ENCODE peak calls at places on chromosomes 3 and 15, in four cellular contexts. L, U, B and H are unnamed samples.

GRCh38 chr3:102099913-102100312 is 250.6 kb downstream of the NFKBIZ start:
- DNase-seq in U (no peak), B (no peak), L (no peak), H (no peak)

GRCh38 chr3:105085506-105085905 is 281.2 kb upstream of the ALCAM start:
- DNase-seq in U (no peak), L (no peak), B (no peak), H (no peak)

GRCh38 chr15:59918994-59919951 is 84.8 kb upstream of the FOXB1 start:
- DNase-seq in B (no peak), L (no peak), U (no peak), H (peak)

GRCh38 chr3:177597325-177598109 is 400.2 kb upstream of the TBL1XR1 start:
- DNase-seq in L (no peak), U (no peak), B (peak), H (peak)

GRCh38 chr15:97868964-97869363 is 91.5 kb upstream of the ARRDC4 start:
- DNase-seq in L (no peak), B (no peak), U (no peak), H (no peak)

GRCh38 chr3:3237979-3238378 is 58.5 kb upstream of the CRBN start:
- DNase-seq in L (no peak), B (no peak), U (no peak), H (no peak)

GRCh38 chr15:101267320-101268104 is 9.8 kb downstream of the SELENOS start:
- DNase-seq in B (peak), U (peak), L (no peak), H (no peak)

GRCh38 chr3:183149915-183150825 is 12.4 kb downstream of the LAMP3 start:
- DNase-seq in U (no peak), L (peak), B (no peak), H (no peak)

GRCh38 chr15:98754283-98755022 is 106.1 kb downstream of the IGF1R start:
- DNase-seq in B (no peak), U (no peak), L (no peak), H (no peak)

GRCh38 chr15:61910839-61911369 is 149.3 kb downstream of the VPS13C start:
- DNase-seq in B (no peak), U (no peak), L (no peak), H (no peak)

GRCh38 chr3:185508330-185508729 is 9.5 kb upstream of the TMEM41A start:
- DNase-seq in U (no peak), L (no peak), B (no peak), H (no peak)

GRCh38 chr3:160678447-160678846 is 1.5 kb downstream of the ARL14 start:
- DNase-seq in U (peak), L (no peak), B (no peak), H (no peak)

GRCh38 chr3:146274833-146275232 is 23.9 kb upstream of the PLSCR4 start:
- DNase-seq in B (no peak), L (no peak), U (no peak), H (no peak)

GRCh38 chr3:157542711-157543485 is 39.7 kb upstream of the VEPH1 start:
- DNase-seq in B (peak), L (no peak), U (peak), H (no peak)

GRCh38 chr15:99717129-99718024 is 15.9 kb downstream of the LYSMD4 start:
- DNase-seq in U (no peak), B (no peak), L (no peak), H (peak)

GRCh38 chr3:5787863-5788488 is 600.5 kb downstream of the EDEM1 start:
- DNase-seq in U (peak), L (peak), B (no peak), H (no peak)

GRCh38 chr3:3027976-3028567 is 82.1 kb downstream of the IL5RA start:
- DNase-seq in L (no peak), B (no peak), U (no peak), H (peak)

GRCh38 chr15:29268706-29269484 is 727 bp downstream of the NSMCE3 start:
- DNase-seq in L (no peak), U (no peak), B (peak), H (peak)

GRCh38 chr15:89364341-89364740 is 29.7 kb upstream of the POLG start:
- DNase-seq in U (no peak), L (peak), B (no peak), H (no peak)

GRCh38 chr3:10983219-10983916 is 9.2 kb upstream of the SLC6A1 start:
- DNase-seq in B (no peak), U (peak), L (no peak), H (peak)

GRCh38 chr3:197154-197855 is 742 bp downstream of the CHL1 start:
- DNase-seq in B (peak), U (peak), L (no peak), H (peak)

GRCh38 chr3:123759311-123759710 is 124.8 kb downstream of the MYLK start:
- DNase-seq in B (no peak), L (no peak), U (no peak), H (no peak)

GRCh38 chr3:130963878-130964277 is 62.7 kb downstream of the ASTE1 start:
- DNase-seq in U (no peak), B (no peak), L (peak), H (no peak)

GRCh38 chr3:140432176-140432753 is 245.6 kb upstream of the TRIM42 start:
- DNase-seq in B (no peak), L (no peak), U (no peak), H (no peak)

GRCh38 chr3:54891540-54891897 is 36.3 kb downstream of the LRTM1 start:
- DNase-seq in B (peak), U (peak), L (no peak), H (no peak)

GRCh38 chr3:140711043-140711718 is 33.3 kb downstream of the TRIM42 start:
- DNase-seq in B (no peak), L (no peak), U (no peak), H (no peak)

GRCh38 chr3:53346514-53346913 is 829 bp downstream of the DCP1A start:
- DNase-seq in U (no peak), L (no peak), B (no peak), H (no peak)

GRCh38 chr15:31435256-31435781 is 108.7 kb downstream of the KLF13 start:
- DNase-seq in B (peak), U (peak), L (peak), H (peak)

GRCh38 chr3:106167728-106168127 is 298.9 kb upstream of the CBLB start:
- DNase-seq in L (no peak), B (no peak), U (no peak), H (no peak)

GRCh38 chr15:88912500-88912921 is 668 bp downstream of the MFGE8 start:
- DNase-seq in B (peak), U (no peak), L (no peak), H (no peak)

GRCh38 chr3:49668414-49668797 is 5.7 kb upstream of the APEH start:
- DNase-seq in L (no peak), U (no peak), B (no peak), H (no peak)
- TF ChIP-seq CTCF in L (no peak), U (no peak), B (no peak), H (no peak)

DNA sequence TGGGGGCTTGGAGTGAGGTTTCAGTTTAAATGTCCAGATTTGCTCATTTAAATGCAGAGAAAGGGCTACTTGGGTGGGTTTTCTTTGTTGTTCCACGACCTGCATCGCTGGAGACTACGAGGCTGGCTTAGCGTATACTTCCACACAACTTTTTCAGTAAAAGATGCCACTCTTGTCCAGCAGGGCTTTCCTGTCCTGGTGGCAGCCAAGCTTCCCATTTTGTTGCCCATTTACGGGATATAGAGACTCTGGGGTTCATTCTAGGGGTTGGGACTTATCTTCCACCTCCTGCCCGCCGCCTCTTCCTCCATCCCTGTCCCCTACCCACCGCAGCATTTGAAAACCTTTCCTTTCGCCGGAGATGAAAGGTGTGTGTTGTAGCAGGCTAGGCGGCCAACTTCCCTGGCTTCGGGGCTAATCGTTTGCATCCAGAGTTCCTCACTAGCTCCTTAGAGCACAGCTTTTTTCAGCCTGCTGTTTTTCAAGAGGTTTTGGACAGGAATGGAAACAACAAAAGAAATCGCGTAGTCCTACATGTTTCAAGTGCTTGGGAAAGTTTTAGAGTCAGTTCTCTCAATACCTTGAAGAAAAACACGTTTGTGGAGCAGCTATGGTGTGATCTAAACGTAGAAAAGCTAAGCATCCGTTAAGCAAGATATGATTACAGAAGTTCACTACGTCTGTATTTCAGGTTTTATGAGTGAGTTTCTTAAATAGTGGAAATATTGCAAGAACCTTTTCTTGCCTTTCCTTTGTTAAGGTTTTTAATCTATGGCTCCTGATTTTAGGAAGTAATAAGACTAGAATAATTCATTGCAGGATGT is 843 bp downstream of the CHRNA5 start:
- DNase-seq in L (no peak), U (no peak), B (no peak), H (peak)
- TF ChIP-seq CTCF in L (no peak), U (no peak), B (no peak), H (no peak)

GRCh38 chr3:89043406-89043947 is 63.9 kb upstream of the EPHA3 start:
- DNase-seq in U (no peak), B (no peak), L (no peak), H (no peak)

GRCh38 chr3:89046661-89047060 is 60.8 kb upstream of the EPHA3 start:
- DNase-seq in B (no peak), U (no peak), L (no peak), H (no peak)

DNA sequence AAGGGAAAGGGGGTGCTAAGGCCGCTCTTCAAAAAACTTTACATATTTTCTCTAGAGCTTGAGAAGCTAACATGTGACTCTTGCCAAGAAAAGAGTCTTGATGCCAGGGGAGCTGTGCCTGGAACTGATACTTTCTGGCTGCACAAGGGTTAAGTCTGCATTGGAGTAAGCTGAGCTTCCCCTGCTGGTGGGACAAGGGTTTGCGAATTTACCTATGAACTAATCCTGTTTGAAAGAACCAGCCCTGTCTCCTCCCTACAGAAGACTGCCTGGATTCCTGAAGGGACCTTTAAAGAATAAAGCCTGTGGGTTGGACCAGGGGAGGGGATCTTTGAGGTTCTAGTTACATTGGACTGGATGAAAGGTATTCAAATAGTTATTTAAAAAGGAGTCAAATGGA is 58.3 kb upstream of the EPHA3 start:
- DNase-seq in L (no peak), B (no peak), U (no peak), H (no peak)
- TF ChIP-seq CTCF in L (no peak), B (no peak), U (no peak), H (no peak)

GRCh38 chr15:38458646-38459045 is 4.7 kb downstream of the FAM98B start:
- DNase-seq in U (no peak), L (no peak), B (no peak), H (no peak)

GRCh38 chr15:38455096-38455495 is 1.2 kb downstream of the FAM98B start:
- DNase-seq in L (no peak), B (no peak), U (no peak), H (no peak)

GRCh38 chr15:38459480-38459879 is 5.6 kb downstream of the FAM98B start:
- DNase-seq in U (no peak), L (no peak), B (no peak), H (no peak)

GRCh38 chr15:38454687-38455071 is 752 bp downstream of the FAM98B start:
- DNase-seq in B (no peak), U (no peak), L (no peak), H (no peak)

DNA sequence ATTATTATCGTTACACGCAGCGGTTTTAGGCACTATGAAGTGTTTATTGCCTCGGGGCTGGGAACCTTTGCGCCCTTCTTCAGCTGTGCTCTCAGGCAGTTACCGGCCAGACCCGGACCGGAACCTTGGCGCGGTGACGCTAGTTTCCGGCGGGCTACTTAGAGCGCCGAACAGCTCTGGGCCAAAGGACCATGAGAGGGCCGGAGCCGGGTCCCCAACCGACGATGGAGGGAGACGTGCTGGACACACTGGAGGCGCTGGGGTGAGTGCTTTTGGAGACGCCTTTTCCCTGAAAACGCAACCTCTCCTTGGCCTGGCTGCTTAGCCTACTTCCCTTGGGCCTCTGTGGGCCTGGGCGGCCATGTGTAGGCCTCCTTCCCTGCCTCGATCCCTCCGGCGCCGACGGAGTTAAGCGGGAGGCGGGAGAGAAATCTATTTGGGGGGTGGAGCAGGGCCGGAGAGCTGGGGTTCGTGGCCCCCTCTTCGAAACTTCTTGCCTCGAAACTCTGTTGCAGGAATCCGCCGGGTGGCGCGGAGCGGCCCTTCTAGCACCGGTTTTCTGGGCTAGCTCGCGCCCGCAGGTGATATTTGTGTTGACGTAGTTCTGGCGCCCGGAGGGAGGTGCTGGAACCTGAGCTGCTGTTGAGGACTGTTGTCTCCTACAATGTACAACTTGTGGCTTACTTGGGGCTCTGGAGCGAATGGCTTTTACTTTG is at the start of gene FAM98B:
- DNase-seq in B (peak), U (peak), L (peak), H (peak)
- TF ChIP-seq CTCF in B (no peak), U (no peak), L (no peak), H (no peak)

GRCh38 chr3:103992469-103992868 is 1374.2 kb upstream of the ALCAM start:
- DNase-seq in L (no peak), B (no peak), U (no peak), H (no peak)
- TF ChIP-seq CTCF in L (no peak), B (no peak), U (no peak), H (no peak)

GRCh38 chr3:152713989-152714388 is 120.9 kb upstream of the P2RY1 start:
- DNase-seq in U (no peak), L (no peak), B (no peak), H (no peak)
- TF ChIP-seq CTCF in U (no peak), L (no peak), B (no peak), H (no peak)

DNA sequence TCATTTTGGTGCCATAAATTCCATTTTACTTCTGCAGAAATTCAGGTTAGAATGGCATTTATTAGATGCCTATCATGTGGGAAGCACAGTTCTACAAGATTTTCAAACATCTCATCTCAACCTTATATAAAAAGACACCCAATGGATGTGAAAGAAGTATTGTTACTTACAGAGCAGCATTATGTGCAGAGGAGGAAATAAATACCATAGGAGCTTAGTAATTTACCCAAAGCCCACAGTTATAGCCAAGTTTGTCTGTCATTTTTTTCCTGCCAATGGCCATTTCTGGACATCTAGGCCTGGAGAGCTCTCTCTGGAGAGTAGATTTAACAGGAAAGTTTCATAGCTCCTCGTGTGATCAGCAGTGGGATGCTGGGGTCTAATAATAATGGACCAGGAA is 659.4 kb upstream of the NAALADL2 start:
- DNase-seq in U (no peak), B (no peak), L (no peak), H (no peak)
- TF ChIP-seq CTCF in U (no peak), B (no peak), L (no peak), H (no peak)

GRCh38 chr3:126995926-126996512 is 13.1 kb downstream of the PLXNA1 start:
- DNase-seq in B (no peak), L (no peak), U (no peak), H (no peak)
- TF ChIP-seq CTCF in B (no peak), L (no peak), U (no peak), H (peak)

GRCh38 chr15:52283281-52283680 is 12.3 kb downstream of the MYO5C start:
- DNase-seq in U (no peak), B (no peak), L (no peak), H (no peak)

GRCh38 chr15:52281085-52282035 is 14.2 kb downstream of the MYO5C start:
- DNase-seq in L (no peak), U (peak), B (no peak), H (no peak)

GRCh38 chr15:52282418-52282817 is 13.2 kb downstream of the MYO5C start:
- DNase-seq in L (no peak), U (no peak), B (no peak), H (no peak)

GRCh38 chr15:52278636-52279367 is 16.8 kb downstream of the MYO5C start:
- DNase-seq in L (no peak), U (no peak), B (no peak), H (no peak)

DNA sequence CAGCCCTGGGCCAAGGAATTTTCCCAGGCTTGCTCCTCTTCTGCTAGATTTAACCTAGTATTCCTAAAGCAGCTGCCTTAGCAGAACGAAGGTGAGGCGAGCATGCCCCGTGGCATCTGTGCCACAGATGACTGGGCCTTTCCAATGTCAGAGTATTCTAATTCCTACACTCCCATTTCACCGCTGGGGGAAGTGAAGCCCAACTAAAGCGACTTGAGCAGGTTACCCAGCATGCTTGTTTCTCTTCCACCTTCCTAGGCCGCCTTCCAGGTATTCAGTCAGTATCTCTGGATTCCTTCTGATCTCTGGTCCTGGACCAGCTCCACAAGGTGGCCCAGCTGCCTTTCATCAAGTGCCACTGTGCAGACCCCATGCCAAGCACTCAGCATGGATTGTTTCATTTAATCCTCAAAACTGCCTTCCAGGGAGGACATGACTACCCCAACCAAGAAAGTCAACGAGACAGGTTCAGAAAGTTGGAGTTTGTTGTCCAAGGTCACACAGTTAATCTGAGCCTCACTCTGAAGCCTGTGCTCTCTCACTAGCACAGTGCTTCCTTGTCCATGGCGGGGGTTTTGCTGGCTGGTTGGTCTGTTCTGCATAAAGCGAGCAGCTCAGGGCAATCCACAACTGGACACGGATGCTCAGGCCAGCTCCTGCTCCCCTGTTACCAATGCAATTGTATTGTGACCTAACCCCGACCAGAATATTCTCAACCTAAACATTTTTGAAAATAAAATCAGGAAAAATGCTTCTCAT is 15.1 kb downstream of the MYO5C start:
- DNase-seq in U (peak), B (no peak), L (no peak), H (no peak)
- TF ChIP-seq CTCF in U (no peak), B (no peak), L (no peak), H (no peak)

DNA sequence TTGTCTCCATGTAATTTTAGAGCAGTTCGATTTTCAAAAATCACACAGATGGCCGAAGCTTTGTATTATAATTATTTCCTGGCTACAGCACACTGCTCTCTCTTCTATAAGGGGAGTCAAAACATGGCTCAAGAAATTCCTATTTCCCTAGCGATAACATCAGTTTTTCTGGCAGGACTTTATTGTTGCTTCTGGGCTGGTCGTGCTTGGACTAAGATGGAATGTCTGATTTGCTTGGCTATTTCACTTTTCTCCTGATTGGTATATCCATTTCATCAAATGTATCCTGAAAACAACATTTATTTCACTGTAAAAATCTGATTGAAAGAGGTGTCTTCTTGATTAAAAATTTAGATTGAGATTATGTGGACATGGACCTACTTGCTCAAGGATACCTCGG is 56.0 kb upstream of the PDZRN3 start:
- DNase-seq in B (no peak), L (no peak), U (no peak), H (no peak)
- TF ChIP-seq CTCF in B (no peak), L (no peak), U (no peak), H (no peak)